ENCODE peak calls at places on chromosomes 6 and 20, in six cellular contexts. One of them, this sample, is unnamed.

GRCh38 chr6:14505391-14505790 is 387.8 kb downstream of the CD83 start:
- DNase-seq in upper lobe of left lung: no peak
- DNase-seq in PC-9: no peak
- DNase-seq in SK-N-SH: no peak
- DNase-seq in AG10803: no peak
- DNase-seq in choroid plexus epithelial cell: no peak
- DNase-seq in this sample: no peak

GRCh38 chr20:18258126-18258860 is 30.0 kb upstream of the ZNF133 start:
- DNase-seq in choroid plexus epithelial cell: no peak
- DNase-seq in upper lobe of left lung: no peak
- DNase-seq in AG10803: no peak
- DNase-seq in PC-9: no peak
- DNase-seq in SK-N-SH: peak; percentile 45
- DNase-seq in this sample: no peak

GRCh38 chr20:32368930-32369329 is 10.8 kb downstream of the ASXL1 start:
- DNase-seq in upper lobe of left lung: no peak
- DNase-seq in choroid plexus epithelial cell: peak; percentile 82
- DNase-seq in AG10803: peak; percentile 35
- DNase-seq in SK-N-SH: no peak
- DNase-seq in PC-9: no peak
- DNase-seq in this sample: no peak

GRCh38 chr6:121660277-121660676 is 224.8 kb downstream of the GJA1 start:
- DNase-seq in AG10803: no peak
- DNase-seq in SK-N-SH: no peak
- DNase-seq in PC-9: no peak
- DNase-seq in upper lobe of left lung: no peak
- DNase-seq in choroid plexus epithelial cell: no peak
- DNase-seq in this sample: no peak

GRCh38 chr20:5687884-5688283 is 62.3 kb upstream of the SHLD1 start:
- DNase-seq in SK-N-SH: no peak
- DNase-seq in PC-9: no peak
- DNase-seq in AG10803: no peak
- DNase-seq in upper lobe of left lung: no peak
- DNase-seq in choroid plexus epithelial cell: no peak
- DNase-seq in this sample: no peak

GRCh38 chr20:61394088-61394822 is 142.2 kb downstream of the CDH4 start:
- DNase-seq in PC-9: no peak
- DNase-seq in upper lobe of left lung: no peak
- DNase-seq in choroid plexus epithelial cell: no peak
- DNase-seq in AG10803: no peak
- DNase-seq in SK-N-SH: no peak
- DNase-seq in this sample: no peak

GRCh38 chr6:4662886-4663285 is 113.3 kb upstream of the CDYL start:
- DNase-seq in PC-9: no peak
- DNase-seq in AG10803: no peak
- DNase-seq in upper lobe of left lung: no peak
- DNase-seq in SK-N-SH: no peak
- DNase-seq in choroid plexus epithelial cell: no peak
- DNase-seq in this sample: no peak

GRCh38 chr6:35148167-35148741 is 7.1 kb upstream of the TCP11 start:
- DNase-seq in choroid plexus epithelial cell: no peak
- DNase-seq in AG10803: peak; percentile 44
- DNase-seq in upper lobe of left lung: no peak
- DNase-seq in SK-N-SH: no peak
- DNase-seq in PC-9: no peak
- DNase-seq in this sample: no peak

GRCh38 chr6:13383280-13384163 is 55.2 kb upstream of the TBC1D7 start:
- DNase-seq in choroid plexus epithelial cell: peak; percentile 67
- DNase-seq in SK-N-SH: no peak
- DNase-seq in upper lobe of left lung: no peak
- DNase-seq in AG10803: peak; percentile 43
- DNase-seq in PC-9: peak; percentile 75
- DNase-seq in this sample: no peak

GRCh38 chr6:169881976-169882375 is 130.6 kb downstream of the ERMARD start:
- DNase-seq in choroid plexus epithelial cell: no peak
- DNase-seq in PC-9: no peak
- DNase-seq in SK-N-SH: no peak
- DNase-seq in AG10803: no peak
- DNase-seq in upper lobe of left lung: no peak
- DNase-seq in this sample: no peak

GRCh38 chr6:154800338-154800737 is 67.1 kb downstream of the SCAF8 start:
- DNase-seq in PC-9: no peak
- DNase-seq in AG10803: no peak
- DNase-seq in SK-N-SH: no peak
- DNase-seq in choroid plexus epithelial cell: no peak
- DNase-seq in upper lobe of left lung: no peak
- DNase-seq in this sample: no peak

GRCh38 chr6:143232849-143233248 is 172.2 kb downstream of the AIG1 start:
- DNase-seq in SK-N-SH: peak; percentile 37
- DNase-seq in choroid plexus epithelial cell: peak; percentile 31
- DNase-seq in AG10803: peak; percentile 28
- DNase-seq in upper lobe of left lung: no peak
- DNase-seq in PC-9: no peak
- DNase-seq in this sample: no peak

GRCh38 chr6:26056583-26057350 is 30.5 kb upstream of the HFE start:
- DNase-seq in upper lobe of left lung: no peak
- DNase-seq in choroid plexus epithelial cell: peak; percentile 40
- DNase-seq in AG10803: peak; percentile 24
- DNase-seq in PC-9: peak; percentile 31
- DNase-seq in SK-N-SH: peak; percentile 52
- DNase-seq in this sample: no peak

GRCh38 chr6:128455959-128456358 is 64.4 kb downstream of the PTPRK start:
- DNase-seq in SK-N-SH: no peak
- DNase-seq in choroid plexus epithelial cell: no peak
- DNase-seq in PC-9: no peak
- DNase-seq in AG10803: no peak
- DNase-seq in upper lobe of left lung: no peak
- DNase-seq in this sample: no peak

GRCh38 chr6:142395768-142396231 is 94.0 kb downstream of the ADGRG6 start:
- DNase-seq in choroid plexus epithelial cell: peak; percentile 58
- DNase-seq in PC-9: no peak
- DNase-seq in SK-N-SH: no peak
- DNase-seq in AG10803: no peak
- DNase-seq in upper lobe of left lung: no peak
- DNase-seq in this sample: no peak

GRCh38 chr6:6912841-6913240 is 194.9 kb upstream of the RREB1 start:
- DNase-seq in SK-N-SH: no peak
- DNase-seq in upper lobe of left lung: no peak
- DNase-seq in choroid plexus epithelial cell: no peak
- DNase-seq in PC-9: no peak
- DNase-seq in AG10803: no peak
- DNase-seq in this sample: no peak

GRCh38 chr6:170480045-170480714 is 72.9 kb downstream of the PSMB1 start:
- DNase-seq in SK-N-SH: no peak
- DNase-seq in choroid plexus epithelial cell: peak; percentile 65
- DNase-seq in AG10803: no peak
- DNase-seq in PC-9: no peak
- DNase-seq in upper lobe of left lung: no peak
- DNase-seq in this sample: no peak

GRCh38 chr6:80531676-80532619 is 425.5 kb downstream of the BCKDHB start:
- DNase-seq in AG10803: peak; percentile 61
- DNase-seq in choroid plexus epithelial cell: peak; percentile 61
- DNase-seq in SK-N-SH: no peak
- DNase-seq in upper lobe of left lung: no peak
- DNase-seq in PC-9: no peak
- DNase-seq in this sample: no peak

GRCh38 chr6:80541186-80541585 is 434.7 kb downstream of the BCKDHB start:
- DNase-seq in SK-N-SH: no peak
- DNase-seq in AG10803: peak; percentile 88
- DNase-seq in choroid plexus epithelial cell: peak; percentile 65
- DNase-seq in PC-9: peak; percentile 84
- DNase-seq in upper lobe of left lung: no peak
- DNase-seq in this sample: no peak

GRCh38 chr6:80537321-80537972 is 431.0 kb downstream of the BCKDHB start:
- DNase-seq in PC-9: no peak
- DNase-seq in upper lobe of left lung: no peak
- DNase-seq in SK-N-SH: no peak
- DNase-seq in AG10803: no peak
- DNase-seq in choroid plexus epithelial cell: no peak
- DNase-seq in this sample: no peak

GRCh38 chr6:80540700-80541099 is 434.2 kb downstream of the BCKDHB start:
- DNase-seq in SK-N-SH: no peak
- DNase-seq in AG10803: no peak
- DNase-seq in choroid plexus epithelial cell: no peak
- DNase-seq in upper lobe of left lung: no peak
- DNase-seq in PC-9: no peak
- DNase-seq in this sample: no peak

GRCh38 chr6:80535914-80536565 is 429.6 kb downstream of the BCKDHB start:
- DNase-seq in PC-9: no peak
- DNase-seq in AG10803: peak; percentile 51
- DNase-seq in SK-N-SH: no peak
- DNase-seq in choroid plexus epithelial cell: peak; percentile 45
- DNase-seq in upper lobe of left lung: no peak
- DNase-seq in this sample: no peak
- H3K4me3 ChIP-seq in PC-9: no peak overlapping the region
- H3K4me3 ChIP-seq in AG10803: no peak overlapping the region
- H3K4me3 ChIP-seq in SK-N-SH: no peak overlapping the region
- H3K4me3 ChIP-seq in choroid plexus epithelial cell: no peak overlapping the region
- H3K4me3 ChIP-seq in upper lobe of left lung: no peak overlapping the region
- H3K4me3 ChIP-seq in this sample: no peak overlapping the region

GRCh38 chr6:16836186-16836981 is 75.1 kb upstream of the ATXN1 start:
- DNase-seq in AG10803: peak; percentile 32
- DNase-seq in choroid plexus epithelial cell: peak; percentile 42
- DNase-seq in PC-9: no peak
- DNase-seq in upper lobe of left lung: no peak
- DNase-seq in SK-N-SH: no peak
- DNase-seq in this sample: no peak

GRCh38 chr6:16840725-16841124 is 79.5 kb upstream of the ATXN1 start:
- DNase-seq in AG10803: no peak
- DNase-seq in choroid plexus epithelial cell: no peak
- DNase-seq in SK-N-SH: no peak
- DNase-seq in PC-9: no peak
- DNase-seq in upper lobe of left lung: no peak
- DNase-seq in this sample: no peak

GRCh38 chr6:16840291-16840690 is 79.0 kb upstream of the ATXN1 start:
- DNase-seq in AG10803: no peak
- DNase-seq in upper lobe of left lung: no peak
- DNase-seq in SK-N-SH: no peak
- DNase-seq in PC-9: no peak
- DNase-seq in choroid plexus epithelial cell: no peak
- DNase-seq in this sample: no peak

GRCh38 chr6:16839780-16840179 is 78.5 kb upstream of the ATXN1 start:
- DNase-seq in choroid plexus epithelial cell: no peak
- DNase-seq in AG10803: no peak
- DNase-seq in upper lobe of left lung: no peak
- DNase-seq in PC-9: no peak
- DNase-seq in SK-N-SH: no peak
- DNase-seq in this sample: no peak

DNA sequence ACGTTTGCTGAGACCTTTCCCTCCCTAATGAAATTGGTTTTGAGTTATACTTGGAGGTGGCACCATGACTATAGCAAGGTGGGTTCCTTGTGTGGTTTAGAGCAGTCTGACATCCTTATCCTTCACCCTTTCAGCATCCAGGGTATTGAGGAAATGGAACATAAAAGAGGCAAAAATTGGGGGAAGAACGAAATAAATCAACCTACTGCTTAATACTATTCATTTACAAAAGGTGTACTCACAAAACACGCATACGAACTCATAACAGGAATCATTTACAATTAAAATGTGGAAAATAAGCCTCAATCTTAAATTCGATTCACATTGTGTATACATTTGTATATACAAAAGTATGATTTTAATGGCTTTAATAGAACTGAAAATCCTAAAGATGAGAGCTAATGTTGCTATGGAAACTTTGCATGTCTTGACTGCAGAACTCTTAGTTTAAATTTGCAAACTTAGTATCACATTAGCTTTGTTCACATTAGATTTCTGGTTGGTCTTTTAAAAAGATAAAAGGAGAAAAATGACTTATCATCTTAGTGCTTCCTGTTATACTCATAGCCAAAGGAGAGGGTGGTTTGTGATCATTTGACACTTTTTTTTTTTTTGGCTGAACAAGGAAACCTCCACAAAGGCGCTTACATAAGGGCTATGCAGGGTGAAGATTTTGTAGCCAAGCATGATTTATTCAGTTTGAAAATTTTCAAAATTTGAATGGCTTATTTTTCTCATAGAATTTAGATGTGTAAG is 76.1 kb upstream of the ATXN1 start:
- DNase-seq in upper lobe of left lung: no peak
- DNase-seq in PC-9: no peak
- DNase-seq in choroid plexus epithelial cell: no peak
- DNase-seq in AG10803: no peak
- DNase-seq in SK-N-SH: no peak
- DNase-seq in this sample: no peak
- H3K4me3 ChIP-seq in upper lobe of left lung: no peak overlapping the region
- H3K4me3 ChIP-seq in PC-9: no peak overlapping the region
- H3K4me3 ChIP-seq in choroid plexus epithelial cell: no peak overlapping the region
- H3K4me3 ChIP-seq in AG10803: no peak overlapping the region
- H3K4me3 ChIP-seq in SK-N-SH: no peak overlapping the region
- H3K4me3 ChIP-seq in this sample: no peak overlapping the region

GRCh38 chr6:33204415-33205171 is at the start of gene HSD17B8:
- DNase-seq in upper lobe of left lung: peak; percentile 96
- DNase-seq in AG10803: peak; percentile 86
- DNase-seq in choroid plexus epithelial cell: peak; percentile 93
- DNase-seq in SK-N-SH: peak; percentile 94
- DNase-seq in PC-9: peak; percentile 84
- DNase-seq in this sample: peak; percentile 95

GRCh38 chr6:33204165-33204414 is 365 bp upstream of the HSD17B8 start:
- DNase-seq in upper lobe of left lung: no peak
- DNase-seq in PC-9: no peak
- DNase-seq in AG10803: no peak
- DNase-seq in SK-N-SH: no peak
- DNase-seq in choroid plexus epithelial cell: no peak
- DNase-seq in this sample: no peak

GRCh38 chr6:33206864-33207568 is 1.3 kb upstream of the RING1 start:
- DNase-seq in PC-9: no peak
- DNase-seq in upper lobe of left lung: no peak
- DNase-seq in AG10803: peak; percentile 61
- DNase-seq in SK-N-SH: peak; percentile 21
- DNase-seq in choroid plexus epithelial cell: no peak
- DNase-seq in this sample: no peak

GRCh38 chr6:33206027-33206863 is 1.8 kb downstream of the HSD17B8 start:
- DNase-seq in AG10803: peak; percentile 52
- DNase-seq in choroid plexus epithelial cell: no peak
- DNase-seq in PC-9: no peak
- DNase-seq in upper lobe of left lung: no peak
- DNase-seq in SK-N-SH: peak; percentile 3
- DNase-seq in this sample: no peak

GRCh38 chr6:33205172-33206026 is 944 bp downstream of the HSD17B8 start:
- DNase-seq in upper lobe of left lung: no peak
- DNase-seq in SK-N-SH: peak; percentile 42
- DNase-seq in choroid plexus epithelial cell: peak; percentile 64
- DNase-seq in AG10803: peak; percentile 27
- DNase-seq in PC-9: peak; percentile 73
- DNase-seq in this sample: no peak
- H3K4me3 ChIP-seq in upper lobe of left lung: peak overlapping the region; percentile 63
- H3K4me3 ChIP-seq in SK-N-SH: peak overlapping the region; percentile 78
- H3K4me3 ChIP-seq in choroid plexus epithelial cell: peak overlapping the region; percentile 78
- H3K4me3 ChIP-seq in AG10803: peak overlapping the region; percentile 77
- H3K4me3 ChIP-seq in PC-9: peak overlapping the region; percentile 80
- H3K4me3 ChIP-seq in this sample: peak overlapping the region; percentile 67

DNA sequence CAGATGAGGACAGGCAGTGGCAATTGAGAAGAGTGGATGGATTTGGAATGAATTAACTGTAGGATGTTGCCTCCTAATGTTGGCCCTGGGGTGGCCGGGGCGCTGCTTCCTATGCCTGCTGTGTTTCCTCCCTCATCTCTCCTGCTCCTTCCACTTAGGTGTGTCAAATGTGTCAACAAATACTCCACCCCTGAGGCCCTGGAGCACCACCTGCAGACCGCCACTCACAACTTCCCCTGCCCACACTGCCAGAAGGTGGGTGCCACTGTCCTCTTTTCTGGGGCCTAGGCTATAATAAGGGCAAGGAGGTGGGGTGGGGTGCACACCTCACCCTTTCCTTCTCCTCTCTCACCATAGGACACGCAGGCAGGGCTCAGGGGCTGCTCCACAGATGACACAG is 30.0 kb upstream of the CHMP4B start:
- DNase-seq in PC-9: no peak
- DNase-seq in AG10803: no peak
- DNase-seq in upper lobe of left lung: peak; percentile 22
- DNase-seq in choroid plexus epithelial cell: no peak
- DNase-seq in SK-N-SH: no peak
- DNase-seq in this sample: no peak
- H3K4me3 ChIP-seq in PC-9: no peak overlapping the region
- H3K4me3 ChIP-seq in AG10803: no peak overlapping the region
- H3K4me3 ChIP-seq in upper lobe of left lung: no peak overlapping the region
- H3K4me3 ChIP-seq in choroid plexus epithelial cell: no peak overlapping the region
- H3K4me3 ChIP-seq in SK-N-SH: no peak overlapping the region
- H3K4me3 ChIP-seq in this sample: no peak overlapping the region

This sample was measured in pancreas.